ENCODE peak calls at places on chromosomes 1 and 21, in five cellular contexts. H is lower lobe of right lung, L is adrenal gland, U is IMR-90, I is brain microvascular endothelial cell. B is an unnamed sample.

GRCh38 chr1:194338241-194338948 is 1152.0 kb upstream of the B3GALT2 start:
- DNase-seq in H (no peak), L (no peak), U (peak; percentile 18), I (no peak), B (no peak)

GRCh38 chr1:68231627-68232303 is 558 bp downstream of the WLS start:
- DNase-seq in H (peak; percentile 77), L (peak; percentile 76), U (peak; percentile 77), I (peak; percentile 67), B (no peak)

GRCh38 chr21:40753756-40754155 is 93.2 kb downstream of the DSCAM start:
- DNase-seq in H (no peak), L (no peak), U (no peak), I (no peak), B (no peak)

GRCh38 chr1:17640411-17640810 is 100.9 kb downstream of the ARHGEF10L start:
- DNase-seq in H (no peak), L (no peak), U (no peak), I (no peak), B (no peak)

GRCh38 chr1:91549041-91549735 is 48.5 kb downstream of the CDC7 start:
- DNase-seq in H (no peak), L (no peak), U (no peak), I (no peak), B (no peak)

GRCh38 chr1:183470147-183470960 is 1.9 kb upstream of the SMG7 start:
- DNase-seq in H (peak; percentile 90), L (peak; percentile 90), U (peak; percentile 47), I (peak; percentile 60), B (peak; percentile 89)

GRCh38 chr1:171513743-171514142 is 28.4 kb downstream of the PRRC2C start:
- DNase-seq in H (no peak), L (no peak), U (no peak), I (no peak), B (no peak)

GRCh38 chr1:193060938-193061337 is 1.5 kb downstream of the RO60 start:
- DNase-seq in H (no peak), L (peak; percentile 24), U (peak; percentile 22), I (no peak), B (no peak)

GRCh38 chr21:17045214-17045835 is 467.5 kb upstream of the CXADR start:
- DNase-seq in H (no peak), L (no peak), U (peak; percentile 15), I (peak; percentile 1), B (peak; percentile 15)

GRCh38 chr1:6148497-6149241 is 31.5 kb downstream of the CHD5 start:
- DNase-seq in H (peak; percentile 71), L (peak; percentile 63), U (no peak), I (peak; percentile 22), B (peak; percentile 77)

GRCh38 chr1:187928288-187928687 is 1099.5 kb downstream of the PLA2G4A start:
- DNase-seq in H (no peak), L (no peak), U (peak; percentile 36), I (peak; percentile 48), B (no peak)

GRCh38 chr1:183533617-183534174 is 56.6 kb downstream of the NCF2 start:
- DNase-seq in H (no peak), L (no peak), U (no peak), I (no peak), B (no peak)

GRCh38 chr1:67801903-67802302 is 31.4 kb downstream of the GNG12 start:
- DNase-seq in H (no peak), L (no peak), U (no peak), I (no peak), B (no peak)

GRCh38 chr21:43864806-43865470 is at the start of gene AGPAT3:
- DNase-seq in H (no peak), L (no peak), U (no peak), I (no peak), B (no peak)

GRCh38 chr1:188249813-188250212 is 1421.1 kb downstream of the PLA2G4A start:
- DNase-seq in H (no peak), L (no peak), U (no peak), I (no peak), B (no peak)

GRCh38 chr1:110673805-110674336 is 869 bp downstream of the KCNA3 start:
- DNase-seq in H (peak; percentile 49), L (no peak), U (no peak), I (no peak), B (no peak)

GRCh38 chr1:116690809-116691323 is 23.3 kb upstream of the IGSF3 start:
- DNase-seq in H (no peak), L (no peak), U (no peak), I (no peak), B (no peak)

GRCh38 chr1:76865696-76866291 is 1.5 kb upstream of the ST6GALNAC5 start:
- DNase-seq in H (no peak), L (no peak), U (no peak), I (no peak), B (no peak)

GRCh38 chr1:180103819-180104218 is 50.9 kb upstream of the QSOX1 start:
- DNase-seq in H (no peak), L (no peak), U (no peak), I (no peak), B (no peak)

GRCh38 chr1:165384016-165384415 is 27.5 kb upstream of the LMX1A start:
- DNase-seq in H (no peak), L (no peak), U (no peak), I (no peak), B (no peak)

GRCh38 chr1:64654519-64655341 is 90.1 kb upstream of the RAVER2 start:
- DNase-seq in H (no peak), L (peak; percentile 31), U (peak; percentile 23), I (no peak), B (no peak)

GRCh38 chr1:13788795-13789194 is 88.8 kb downstream of the PRDM2 start:
- DNase-seq in H (no peak), L (no peak), U (no peak), I (no peak), B (no peak)

GRCh38 chr1:234825498-234826176 is 215.7 kb upstream of the IRF2BP2 start:
- DNase-seq in H (no peak), L (no peak), U (no peak), I (no peak), B (no peak)

GRCh38 chr1:193104496-193104905 is 713 bp downstream of the GLRX2 start:
- DNase-seq in H (peak; percentile 75), L (peak; percentile 54), U (peak; percentile 56), I (peak; percentile 34), B (peak; percentile 37)

GRCh38 chr1:24759492-24759891 is 14.2 kb downstream of the CLIC4 start:
- DNase-seq in H (no peak), L (no peak), U (peak; percentile 65), I (no peak), B (no peak)

GRCh38 chr21:27586986-27587385 is 620.1 kb upstream of the ADAMTS5 start:
- DNase-seq in H (no peak), L (no peak), U (no peak), I (no peak), B (no peak)

GRCh38 chr1:102851616-102852015 is 256.7 kb downstream of the COL11A1 start:
- DNase-seq in H (no peak), L (no peak), U (peak; percentile 72), I (peak; percentile 49), B (no peak)

GRCh38 chr1:102853701-102854187 is 254.6 kb downstream of the COL11A1 start:
- DNase-seq in H (no peak), L (no peak), U (no peak), I (no peak), B (no peak)

DNA sequence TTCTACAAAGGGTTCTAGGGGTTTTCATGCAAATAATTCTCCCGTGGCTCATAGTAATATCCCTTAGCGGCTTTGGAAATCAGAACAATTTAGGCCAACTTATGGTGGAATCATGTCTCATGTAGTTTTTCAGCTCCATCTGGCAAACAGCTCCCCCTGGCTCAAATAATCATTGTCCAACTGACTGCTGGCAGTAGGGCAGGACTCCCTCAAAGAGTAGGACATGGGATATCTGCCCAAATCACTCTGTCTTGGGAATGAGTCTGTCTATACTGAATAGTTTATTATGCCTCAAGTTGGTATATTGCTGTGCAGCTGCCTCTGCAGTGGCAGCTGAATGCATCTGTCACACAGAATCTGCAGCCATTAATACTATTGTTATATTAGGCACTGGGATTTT is 255.7 kb downstream of the COL11A1 start:
- DNase-seq in H (no peak), L (no peak), U (peak; percentile 18), I (no peak), B (no peak)
- TF ChIP-seq CTCF in H (no peak), L (no peak), U (peak; percentile 16), I (peak; percentile 33), B (no peak)

DNA sequence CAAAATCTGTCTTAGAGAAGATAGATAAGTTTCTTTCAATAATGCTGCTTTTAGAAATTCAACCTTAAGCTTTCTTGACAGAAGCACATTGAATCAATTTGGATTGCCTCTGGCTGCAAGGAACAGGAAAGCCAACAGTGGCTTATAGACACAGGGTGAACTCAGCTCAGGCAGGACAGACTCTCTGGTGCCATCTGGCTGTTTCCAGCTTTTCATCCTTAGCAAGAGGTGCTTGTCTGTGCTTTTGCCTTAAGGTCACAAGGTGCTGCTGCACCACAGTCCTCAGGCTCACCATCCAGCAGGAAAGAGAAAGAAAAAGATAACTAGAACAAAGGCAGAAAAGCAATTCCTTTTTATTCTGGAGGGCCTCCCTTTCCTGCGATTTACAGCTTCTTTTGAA is 93.7 kb upstream of the ETS2 start:
- DNase-seq in H (no peak), L (no peak), U (peak; percentile 27), I (peak; percentile 23), B (peak; percentile 69)
- TF ChIP-seq CTCF in H (peak; percentile 54), L (peak; percentile 22), U (peak; percentile 39), I (peak; percentile 78), B (peak; percentile 53)

DNA sequence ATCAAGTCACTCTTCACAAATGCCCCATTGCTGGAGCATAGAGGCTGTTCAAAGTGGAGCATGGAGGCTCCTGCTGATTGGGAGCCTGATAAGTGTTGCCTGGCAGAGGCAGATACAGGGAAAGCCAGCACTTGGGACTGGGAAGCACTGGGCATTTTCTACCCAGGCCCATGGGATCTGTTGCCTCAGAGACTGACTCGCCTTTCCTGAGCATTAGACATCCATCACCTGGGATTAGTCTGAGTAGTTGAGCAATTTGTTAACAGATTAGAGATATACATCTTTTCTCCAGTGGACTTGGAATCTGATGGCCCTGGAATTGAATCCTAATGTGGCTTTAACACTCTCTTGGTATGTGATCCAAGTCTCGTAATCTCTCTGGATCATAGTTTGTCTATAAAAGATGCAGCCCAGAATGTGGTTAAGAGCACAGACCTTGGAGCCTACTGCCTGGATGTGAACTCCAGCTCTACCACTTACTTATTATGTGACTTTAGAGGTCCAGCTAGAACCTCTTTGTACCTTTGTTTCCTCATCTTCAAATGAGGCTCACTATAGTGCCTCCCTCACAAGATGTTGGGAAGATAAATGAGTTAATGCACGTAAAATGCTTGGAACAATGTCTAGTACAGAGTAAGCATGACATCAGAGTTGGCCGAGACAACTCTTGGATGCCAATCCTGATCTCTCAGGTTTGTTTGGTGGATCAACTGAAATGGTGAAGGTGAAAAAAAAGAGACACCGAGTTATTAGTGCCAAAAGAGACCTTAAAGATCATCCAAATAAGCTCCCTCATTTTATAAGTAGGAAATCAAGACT is 38.3 kb upstream of the NRDC start:
- DNase-seq in H (no peak), L (no peak), U (peak; percentile 62), I (no peak), B (no peak)
- TF ChIP-seq CTCF in H (no peak), L (no peak), U (no peak), I (no peak), B (no peak)

GRCh38 chr1:27346991-27347627 is 5.3 kb downstream of the SYTL1 start:
- DNase-seq in H (no peak), L (no peak), U (peak; percentile 13), I (no peak), B (no peak)

GRCh38 chr1:27350673-27351540 is 9.1 kb downstream of the SYTL1 start:
- DNase-seq in H (no peak), L (no peak), U (no peak), I (no peak), B (peak; percentile 86)

GRCh38 chr1:27351541-27352107 is 9.8 kb downstream of the SYTL1 start:
- DNase-seq in H (no peak), L (no peak), U (no peak), I (no peak), B (no peak)

GRCh38 chr1:27348861-27349783 is 7.3 kb downstream of the SYTL1 start:
- DNase-seq in H (peak; percentile 87), L (no peak), U (no peak), I (no peak), B (peak; percentile 84)

GRCh38 chr1:27349784-27350672 is 8.2 kb downstream of the SYTL1 start:
- DNase-seq in H (peak; percentile 83), L (peak; percentile 58), U (peak; percentile 60), I (peak; percentile 53), B (peak; percentile 83)
- TF ChIP-seq CTCF in H (no peak), L (no peak), U (no peak), I (no peak), B (no peak)

B was measured in Caco-2.